ENCODE peak calls at places on chromosomes 4 and X, in seven cellular contexts. H is K562, Y is HepG2, L is HCT116, R is SK-N-SH, Z is GM12878, O is H1. M is an unnamed sample.

GRCh38 chrX:107672955-107673378 is 44.7 kb downstream of the PRPS1 start:
- DNase-seq in L (peak; percentile 63), H (peak; percentile 61), O (no peak), Y (peak; percentile 28), Z (no peak), R (peak; percentile 67), M (peak; percentile 71)

GRCh38 chrX:148020329-148020728 is 39.2 kb downstream of the FMR1NB start:
- DNase-seq in Z (no peak), O (no peak), Y (no peak), R (no peak), H (no peak), L (no peak), M (no peak)

GRCh38 chrX:20487227-20487626 is 220.5 kb upstream of the RPS6KA3 start:
- DNase-seq in Z (no peak), H (no peak), O (no peak), L (peak; percentile 1), R (no peak), Y (no peak), M (no peak)

GRCh38 chrX:132022115-132022862 is 813 bp upstream of the STK26 start:
- DNase-seq in R (peak; percentile 19), H (peak; percentile 27), O (no peak), Z (no peak), Y (peak; percentile 2), L (no peak), M (peak; percentile 2)

GRCh38 chrX:40039887-40040286 is 57.9 kb downstream of the BCOR start:
- DNase-seq in Z (no peak), H (no peak), Y (no peak), R (no peak), O (no peak), L (no peak), M (no peak)

GRCh38 chrX:65035451-65035779 is 59.2 kb upstream of the ZC4H2 start:
- DNase-seq in O (peak; percentile 0), Z (no peak), R (peak; percentile 46), L (no peak), H (peak; percentile 8), Y (no peak), M (no peak)

GRCh38 chr4:10197952-10198351 is 81.4 kb upstream of the WDR1 start:
- DNase-seq in R (no peak), Z (no peak), H (peak; percentile 63), O (no peak), Y (no peak), L (no peak), M (no peak)

GRCh38 chr4:120699354-120699753 is 223.2 kb downstream of the PRDM5 start:
- DNase-seq in Y (no peak), H (no peak), L (no peak), O (no peak), Z (no peak), R (no peak), M (no peak)

GRCh38 chrX:154784149-154784985 is 20.9 kb downstream of the MPP1 start:
- DNase-seq in L (no peak), Y (no peak), H (no peak), Z (no peak), R (no peak), O (no peak), M (no peak)

GRCh38 chr4:109879636-109880314 is 31.9 kb downstream of the LRIT3 start:
- DNase-seq in L (no peak), H (no peak), Z (no peak), R (no peak), O (no peak), Y (no peak), M (no peak)

GRCh38 chr4:69054578-69055200 is 41.6 kb upstream of the UGT2B7 start:
- DNase-seq in Y (peak; percentile 66), O (no peak), L (peak; percentile 13), Z (no peak), R (no peak), H (no peak), M (no peak)

GRCh38 chr4:37685726-37686372 is 327 bp downstream of the RELL1 start:
- DNase-seq in O (no peak), Z (no peak), H (peak; percentile 47), Y (no peak), L (no peak), R (peak; percentile 76), M (peak; percentile 16)

GRCh38 chrX:72243472-72243871 is 4.6 kb upstream of the ERCC6L start:
- DNase-seq in O (no peak), H (peak; percentile 44), L (no peak), Y (no peak), Z (no peak), R (no peak), M (no peak)

GRCh38 chr4:76589872-76590846 is 155.1 kb downstream of the SHROOM3 start:
- DNase-seq in Z (no peak), Y (peak; percentile 52), H (no peak), O (peak; percentile 85), R (peak; percentile 34), L (peak; percentile 39), M (peak; percentile 23)

GRCh38 chrX:20515841-20516461 is 249.2 kb upstream of the RPS6KA3 start:
- DNase-seq in Z (peak; percentile 53), O (no peak), H (no peak), R (no peak), L (peak; percentile 73), Y (peak; percentile 23), M (peak; percentile 41)

GRCh38 chr4:769511-769910 is 56.4 kb downstream of the CPLX1 start:
- DNase-seq in O (no peak), L (no peak), Y (no peak), Z (no peak), R (no peak), H (no peak), M (no peak)

GRCh38 chr4:15352508-15352907 is 75.3 kb upstream of the C1QTNF7 start:
- DNase-seq in L (no peak), O (no peak), H (no peak), Z (no peak), R (no peak), Y (no peak), M (no peak)

GRCh38 chr4:15349426-15349825 is 78.4 kb upstream of the C1QTNF7 start:
- DNase-seq in R (no peak), Y (no peak), H (no peak), Z (no peak), O (no peak), L (no peak), M (no peak)

GRCh38 chr4:15348695-15349094 is 79.1 kb upstream of the C1QTNF7 start:
- DNase-seq in Y (no peak), L (no peak), H (no peak), Z (no peak), O (no peak), R (no peak), M (no peak)

GRCh38 chr4:15348236-15348635 is 79.6 kb upstream of the C1QTNF7 start:
- DNase-seq in Y (no peak), Z (no peak), R (no peak), O (no peak), L (no peak), H (no peak), M (no peak)

GRCh38 chr4:15349965-15350364 is 77.9 kb upstream of the C1QTNF7 start:
- DNase-seq in L (no peak), Y (no peak), Z (no peak), H (no peak), O (no peak), R (no peak), M (no peak)
- TF ChIP-seq JUND in L (no peak), Y (no peak), Z (no peak), H (no peak), O (no peak), R (no peak), M (no peak)

DNA sequence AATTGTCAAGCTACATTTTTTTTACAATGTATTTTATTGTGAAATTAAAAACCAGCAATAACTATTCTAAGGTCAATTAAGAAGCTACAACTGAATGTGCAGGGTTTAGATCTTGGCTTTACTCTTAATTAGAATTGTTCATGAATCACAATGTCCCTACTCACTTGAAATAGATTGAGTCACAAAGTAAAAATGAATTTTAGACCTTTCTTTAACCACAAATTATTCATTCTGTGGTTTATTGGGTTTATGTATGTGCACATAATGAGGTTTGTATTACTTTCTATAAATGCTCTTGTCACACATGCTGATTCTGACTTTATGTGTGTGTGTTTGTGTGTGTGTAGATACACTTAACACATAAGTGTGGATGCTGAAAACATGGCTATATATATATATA is 647.0 kb upstream of the AADAT start:
- DNase-seq in R (no peak), Y (no peak), H (no peak), L (no peak), Z (no peak), O (no peak), M (no peak)
- TF ChIP-seq JUND in R (no peak), Y (no peak), H (no peak), L (no peak), Z (no peak), O (no peak), M (no peak)

GRCh38 chrX:5916945-5917344 is 311.7 kb downstream of the NLGN4X start:
- DNase-seq in Z (no peak), L (no peak), R (no peak), Y (no peak), H (no peak), O (no peak), M (no peak)
- TF ChIP-seq JUND in Z (no peak), L (no peak), R (no peak), Y (no peak), H (no peak), O (no peak), M (no peak)

GRCh38 chr4:8705161-8706145 is 112.9 kb downstream of the CPZ start:
- DNase-seq in O (no peak), H (no peak), Y (no peak), L (no peak), R (no peak), Z (no peak), M (no peak)
- TF ChIP-seq JUND in O (no peak), H (no peak), Y (no peak), L (no peak), R (no peak), Z (no peak), M (no peak)

GRCh38 chr4:14853186-14853946 is 148.9 kb upstream of the CPEB2 start:
- DNase-seq in Y (no peak), R (no peak), Z (no peak), H (no peak), L (no peak), O (no peak), M (peak; percentile 80)
- TF ChIP-seq JUND in Y (no peak), R (peak; percentile 60), Z (no peak), H (no peak), L (no peak), O (no peak), M (no peak)

DNA sequence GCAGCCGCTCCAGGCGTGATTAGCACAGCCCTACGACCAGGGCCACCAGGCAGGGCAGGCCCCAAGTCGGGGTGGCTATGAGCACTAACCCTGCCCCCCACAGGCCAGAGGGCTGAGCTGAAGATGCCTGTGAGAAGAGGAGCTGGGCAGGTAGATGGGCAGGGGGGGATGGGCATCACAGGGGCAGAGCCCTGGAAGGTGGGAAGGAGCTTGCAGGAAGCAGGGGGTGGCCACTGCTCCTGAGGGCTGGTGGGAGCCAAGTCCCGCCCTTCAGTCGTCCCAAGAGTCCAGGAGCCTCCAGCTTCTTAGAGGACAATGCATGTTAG is 7.3 kb upstream of the MXD4 start:
- DNase-seq in L (no peak), O (no peak), Z (no peak), Y (no peak), H (no peak), R (peak; percentile 42), M (no peak)
- TF ChIP-seq JUND in L (no peak), O (no peak), Z (no peak), Y (no peak), H (no peak), R (no peak), M (no peak)

GRCh38 chr4:99987681-99988080 is 37.6 kb upstream of the H2AZ1 start:
- DNase-seq in H (no peak), Z (no peak), Y (no peak), R (no peak), L (no peak), O (no peak), M (no peak)
- TF ChIP-seq JUND in H (no peak), Z (no peak), Y (no peak), R (no peak), L (no peak), O (no peak), M (no peak)

M was measured in T47D.